ENCODE peak calls at places on chromosomes 7 and 10, in eight cellular contexts. One of them, this sample, is unnamed.
A peak's percentile ranks its signal among the peaks of the same experiment; 100 is the strongest.

GRCh38 chr7:139687980-139688632 is 89.7 kb downstream of the HIPK2 start:
- DNase-seq in neural progenitor cell: no peak
- DNase-seq in H1: no peak
- DNase-seq in left ventricle myocardium inferior: no peak
- DNase-seq in lower lobe of right lung: no peak
- DNase-seq in transverse colon: no peak
- DNase-seq in fibroblast of lung: peak; percentile 64
- DNase-seq in HCT116: peak; percentile 26
- DNase-seq in this sample: no peak

GRCh38 chr10:126533644-126534043 is 136.8 kb downstream of the C10orf90 start:
- DNase-seq in neural progenitor cell: no peak
- DNase-seq in lower lobe of right lung: no peak
- DNase-seq in fibroblast of lung: no peak
- DNase-seq in left ventricle myocardium inferior: no peak
- DNase-seq in HCT116: no peak
- DNase-seq in H1: no peak
- DNase-seq in transverse colon: no peak
- DNase-seq in this sample: no peak

GRCh38 chr10:129078746-129079480 is 388.1 kb upstream of the MGMT start:
- DNase-seq in HCT116: no peak
- DNase-seq in fibroblast of lung: no peak
- DNase-seq in neural progenitor cell: no peak
- DNase-seq in lower lobe of right lung: no peak
- DNase-seq in transverse colon: no peak
- DNase-seq in left ventricle myocardium inferior: no peak
- DNase-seq in H1: no peak
- DNase-seq in this sample: no peak

GRCh38 chr10:119263966-119264621 is 56.7 kb downstream of the GRK5 start:
- DNase-seq in transverse colon: no peak
- DNase-seq in HCT116: no peak
- DNase-seq in lower lobe of right lung: no peak
- DNase-seq in left ventricle myocardium inferior: no peak
- DNase-seq in fibroblast of lung: no peak
- DNase-seq in H1: no peak
- DNase-seq in neural progenitor cell: no peak
- DNase-seq in this sample: no peak

GRCh38 chr10:98272245-98272644 is 4.3 kb upstream of the LOXL4 start:
- DNase-seq in neural progenitor cell: no peak
- DNase-seq in fibroblast of lung: no peak
- DNase-seq in left ventricle myocardium inferior: no peak
- DNase-seq in H1: no peak
- DNase-seq in lower lobe of right lung: no peak
- DNase-seq in transverse colon: no peak
- DNase-seq in HCT116: no peak
- DNase-seq in this sample: no peak

GRCh38 chr10:88881922-88882645 is 2.0 kb downstream of the STAMBPL1 start:
- DNase-seq in transverse colon: no peak
- DNase-seq in lower lobe of right lung: no peak
- DNase-seq in left ventricle myocardium inferior: no peak
- DNase-seq in HCT116: no peak
- DNase-seq in H1: no peak
- DNase-seq in neural progenitor cell: no peak
- DNase-seq in fibroblast of lung: no peak
- DNase-seq in this sample: no peak

GRCh38 chr10:124025638-124026336 is 67.6 kb downstream of the CHST15 start:
- DNase-seq in left ventricle myocardium inferior: no peak
- DNase-seq in H1: no peak
- DNase-seq in fibroblast of lung: peak; percentile 23
- DNase-seq in lower lobe of right lung: no peak
- DNase-seq in neural progenitor cell: peak; percentile 62
- DNase-seq in HCT116: peak; percentile 15
- DNase-seq in transverse colon: no peak
- DNase-seq in this sample: no peak

GRCh38 chr10:130747359-130747758 is 564.2 kb downstream of the TCERG1L start:
- DNase-seq in H1: no peak
- DNase-seq in HCT116: no peak
- DNase-seq in fibroblast of lung: no peak
- DNase-seq in left ventricle myocardium inferior: no peak
- DNase-seq in transverse colon: no peak
- DNase-seq in neural progenitor cell: no peak
- DNase-seq in lower lobe of right lung: no peak
- DNase-seq in this sample: no peak

GRCh38 chr7:17297243-17297642 is 1.2 kb upstream of the AHR start:
- DNase-seq in H1: no peak
- DNase-seq in lower lobe of right lung: no peak
- DNase-seq in neural progenitor cell: no peak
- DNase-seq in left ventricle myocardium inferior: no peak
- DNase-seq in transverse colon: no peak
- DNase-seq in fibroblast of lung: no peak
- DNase-seq in HCT116: no peak
- DNase-seq in this sample: no peak

GRCh38 chr10:114520453-114520852 is 116.2 kb upstream of the AFAP1L2 start:
- DNase-seq in left ventricle myocardium inferior: no peak
- DNase-seq in HCT116: peak; percentile 73
- DNase-seq in neural progenitor cell: no peak
- DNase-seq in lower lobe of right lung: no peak
- DNase-seq in transverse colon: no peak
- DNase-seq in fibroblast of lung: peak; percentile 86
- DNase-seq in H1: no peak
- DNase-seq in this sample: no peak

GRCh38 chr10:11533328-11533781 is 78.1 kb downstream of the USP6NL start:
- DNase-seq in lower lobe of right lung: no peak
- DNase-seq in HCT116: no peak
- DNase-seq in transverse colon: no peak
- DNase-seq in neural progenitor cell: peak; percentile 34
- DNase-seq in left ventricle myocardium inferior: no peak
- DNase-seq in fibroblast of lung: peak; percentile 16
- DNase-seq in H1: no peak
- DNase-seq in this sample: no peak

GRCh38 chr7:21125297-21125696 is 302.6 kb upstream of the SP4 start:
- DNase-seq in left ventricle myocardium inferior: no peak
- DNase-seq in lower lobe of right lung: no peak
- DNase-seq in neural progenitor cell: no peak
- DNase-seq in HCT116: no peak
- DNase-seq in fibroblast of lung: no peak
- DNase-seq in transverse colon: no peak
- DNase-seq in H1: peak; percentile 25
- DNase-seq in this sample: no peak

GRCh38 chr10:78341953-78342614 is 308.4 kb downstream of the RPS24 start:
- DNase-seq in HCT116: no peak
- DNase-seq in transverse colon: no peak
- DNase-seq in fibroblast of lung: no peak
- DNase-seq in left ventricle myocardium inferior: no peak
- DNase-seq in neural progenitor cell: no peak
- DNase-seq in lower lobe of right lung: no peak
- DNase-seq in H1: no peak
- DNase-seq in this sample: peak; percentile 3

GRCh38 chr10:128066954-128067382 is 59.3 kb downstream of the MKI67 start:
- DNase-seq in transverse colon: peak; percentile 3
- DNase-seq in left ventricle myocardium inferior: no peak
- DNase-seq in lower lobe of right lung: no peak
- DNase-seq in neural progenitor cell: no peak
- DNase-seq in fibroblast of lung: no peak
- DNase-seq in H1: no peak
- DNase-seq in HCT116: no peak
- DNase-seq in this sample: no peak

DNA sequence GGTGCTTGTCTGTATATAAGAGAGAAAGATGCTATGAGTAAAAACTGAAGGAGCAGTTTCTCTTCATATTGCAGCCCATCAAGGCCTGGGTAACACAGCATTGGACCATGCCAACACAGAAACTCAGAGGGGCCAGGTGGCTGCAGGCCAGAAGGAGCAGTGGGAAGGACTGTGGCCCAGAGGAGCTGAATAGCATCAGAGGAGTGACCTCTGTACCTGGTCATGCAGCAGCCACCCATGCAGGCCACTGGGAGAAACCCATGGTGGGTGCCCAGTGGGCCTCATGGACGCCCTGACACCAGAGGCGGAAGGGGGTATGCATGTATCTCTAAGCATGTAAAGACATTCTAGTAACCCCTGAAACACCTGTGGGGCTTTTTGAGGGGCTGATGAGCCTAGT is 75.9 kb upstream of the YAE1 start:
- DNase-seq in HCT116: no peak
- DNase-seq in left ventricle myocardium inferior: no peak
- DNase-seq in H1: no peak
- DNase-seq in lower lobe of right lung: no peak
- DNase-seq in neural progenitor cell: no peak
- DNase-seq in fibroblast of lung: no peak
- DNase-seq in transverse colon: no peak
- DNase-seq in this sample: no peak
- H3K27me3 ChIP-seq in HCT116: peaks cover 4% of the 10 kb centered on the region
- H3K27me3 ChIP-seq in left ventricle myocardium inferior: peaks cover 43% of the 10 kb centered on the region
- H3K27me3 ChIP-seq in H1: no peaks in the 10 kb centered on the region
- H3K27me3 ChIP-seq in lower lobe of right lung: no peaks in the 10 kb centered on the region
- H3K27me3 ChIP-seq in neural progenitor cell: no peaks in the 10 kb centered on the region
- H3K27me3 ChIP-seq in fibroblast of lung: no peaks in the 10 kb centered on the region
- H3K27me3 ChIP-seq in transverse colon: no peaks in the 10 kb centered on the region
- H3K27me3 ChIP-seq in this sample: no peaks in the 10 kb centered on the region

GRCh38 chr10:21726601-21727295 is 192.7 kb downstream of the MLLT10 start:
- DNase-seq in H1: no peak
- DNase-seq in HCT116: no peak
- DNase-seq in lower lobe of right lung: no peak
- DNase-seq in transverse colon: no peak
- DNase-seq in fibroblast of lung: peak; percentile 35
- DNase-seq in left ventricle myocardium inferior: no peak
- DNase-seq in neural progenitor cell: peak; percentile 37
- DNase-seq in this sample: no peak

GRCh38 chr10:21732067-21732772 is 198.2 kb downstream of the MLLT10 start:
- DNase-seq in H1: peak; percentile 77
- DNase-seq in left ventricle myocardium inferior: peak; percentile 62
- DNase-seq in HCT116: peak; percentile 44
- DNase-seq in neural progenitor cell: peak; percentile 92
- DNase-seq in fibroblast of lung: peak; percentile 69
- DNase-seq in transverse colon: peak; percentile 26
- DNase-seq in lower lobe of right lung: no peak
- DNase-seq in this sample: peak; percentile 40

GRCh38 chr10:21724020-21724589 is 190.1 kb downstream of the MLLT10 start:
- DNase-seq in HCT116: no peak
- DNase-seq in neural progenitor cell: no peak
- DNase-seq in left ventricle myocardium inferior: no peak
- DNase-seq in H1: no peak
- DNase-seq in transverse colon: no peak
- DNase-seq in lower lobe of right lung: no peak
- DNase-seq in fibroblast of lung: peak; percentile 25
- DNase-seq in this sample: no peak

GRCh38 chr10:21724695-21725371 is 190.8 kb downstream of the MLLT10 start:
- DNase-seq in neural progenitor cell: peak; percentile 60
- DNase-seq in lower lobe of right lung: peak; percentile 78
- DNase-seq in transverse colon: peak; percentile 89
- DNase-seq in fibroblast of lung: peak; percentile 99
- DNase-seq in H1: no peak
- DNase-seq in HCT116: peak; percentile 93
- DNase-seq in left ventricle myocardium inferior: peak; percentile 83
- DNase-seq in this sample: peak; percentile 83

DNA sequence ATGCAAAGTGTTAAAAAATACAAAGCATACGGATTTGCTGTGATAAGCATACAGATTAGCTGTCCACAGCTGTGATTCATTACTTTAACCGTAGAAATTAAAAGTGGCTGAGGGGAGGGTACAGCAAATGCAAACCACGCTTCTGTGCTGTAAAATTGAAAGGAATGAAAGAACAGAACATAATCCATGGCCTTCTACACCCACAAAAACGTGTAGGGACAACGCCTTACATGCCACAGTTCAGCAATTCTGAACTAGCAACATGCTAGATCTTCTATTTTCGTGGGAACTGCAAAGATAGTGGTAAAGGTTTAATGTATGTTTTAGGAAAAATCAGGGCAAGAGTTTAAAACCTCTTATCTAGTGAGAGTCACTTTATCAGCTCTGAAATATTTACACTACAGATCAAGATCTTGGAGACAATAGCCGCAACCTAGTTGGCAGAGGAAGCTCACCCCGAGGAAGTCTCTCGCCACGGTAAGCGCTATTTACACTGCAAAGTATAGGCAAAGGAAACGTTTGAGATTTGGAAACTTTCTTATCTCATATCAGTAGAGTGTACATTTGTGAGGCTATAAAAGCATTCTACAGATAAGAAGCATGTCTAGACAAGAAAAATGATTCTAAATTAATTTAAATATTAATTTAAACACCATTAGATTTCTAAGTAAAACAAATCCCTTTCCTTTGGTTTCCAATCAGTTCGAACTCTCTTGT is 193.6 kb downstream of the MLLT10 start:
- DNase-seq in transverse colon: peak; percentile 49
- DNase-seq in HCT116: no peak
- DNase-seq in fibroblast of lung: peak; percentile 54
- DNase-seq in lower lobe of right lung: no peak
- DNase-seq in H1: no peak
- DNase-seq in neural progenitor cell: no peak
- DNase-seq in left ventricle myocardium inferior: no peak
- DNase-seq in this sample: no peak
- H3K4me1 ChIP-seq in transverse colon: peaks cover 12% of the 10 kb centered on the region
- H3K4me1 ChIP-seq in HCT116: peaks cover 19% of the 10 kb centered on the region
- H3K4me1 ChIP-seq in fibroblast of lung: peaks cover 12% of the 10 kb centered on the region
- H3K4me1 ChIP-seq in lower lobe of right lung: peaks cover 24% of the 10 kb centered on the region
- H3K4me1 ChIP-seq in H1: peaks cover 7% of the 10 kb centered on the region
- H3K4me1 ChIP-seq in neural progenitor cell: peaks cover 60% of the 10 kb centered on the region
- H3K4me1 ChIP-seq in left ventricle myocardium inferior: peaks cover 23% of the 10 kb centered on the region
- H3K4me1 ChIP-seq in this sample: peaks cover 30% of the 10 kb centered on the region

DNA sequence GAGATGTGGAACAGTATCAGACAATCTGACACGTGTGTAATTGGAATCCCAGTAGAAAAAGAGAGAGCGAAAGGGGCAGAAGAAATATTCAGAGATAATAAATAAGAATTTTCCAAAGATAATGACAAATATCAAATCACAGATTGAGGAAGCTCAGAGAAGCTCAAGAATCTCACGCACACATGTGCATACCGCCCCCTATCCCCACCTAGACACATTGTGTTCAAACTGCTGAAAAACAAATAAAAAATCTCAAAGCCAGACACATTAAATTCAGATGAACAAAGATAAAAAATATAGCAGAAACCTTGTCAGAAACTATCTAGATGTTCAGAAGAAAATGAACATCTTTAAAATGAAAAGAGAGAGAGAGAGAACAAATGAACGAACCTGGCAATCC is 17.2 kb downstream of the SFR1 start:
- DNase-seq in HCT116: no peak
- DNase-seq in transverse colon: no peak
- DNase-seq in fibroblast of lung: no peak
- DNase-seq in left ventricle myocardium inferior: no peak
- DNase-seq in H1: no peak
- DNase-seq in lower lobe of right lung: no peak
- DNase-seq in neural progenitor cell: peak; percentile 13
- DNase-seq in this sample: no peak
- TF ChIP-seq CTCF in HCT116: peak; percentile 52
- TF ChIP-seq CTCF in transverse colon: no peak
- TF ChIP-seq CTCF in fibroblast of lung: peak; percentile 19
- TF ChIP-seq CTCF in left ventricle myocardium inferior: peak; percentile 21
- TF ChIP-seq CTCF in H1: peak; percentile 25
- TF ChIP-seq CTCF in lower lobe of right lung: no peak
- TF ChIP-seq CTCF in neural progenitor cell: peak; percentile 50
- TF ChIP-seq CTCF in this sample: no peak

DNA sequence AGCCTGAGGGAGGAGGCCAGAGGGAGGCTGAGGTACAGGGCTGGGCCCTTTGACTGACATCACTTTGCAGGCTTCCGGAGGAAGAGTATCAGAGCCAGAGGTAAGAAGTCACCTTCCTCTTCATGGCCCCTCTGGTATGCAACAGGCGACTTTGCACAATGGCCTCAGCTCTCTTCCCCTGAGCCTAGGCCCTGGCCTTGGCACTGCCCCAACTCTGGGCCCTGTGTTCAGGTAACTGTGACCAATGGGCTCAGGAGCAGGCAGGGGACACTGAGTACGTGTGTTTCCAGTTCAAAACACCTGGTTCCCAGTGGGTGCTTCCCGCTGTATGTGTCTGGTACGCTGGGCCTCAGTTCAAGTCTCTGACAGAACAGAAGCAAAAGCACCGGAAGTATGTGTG is 12.1 kb upstream of the PAX2 start:
- DNase-seq in HCT116: no peak
- DNase-seq in neural progenitor cell: no peak
- DNase-seq in fibroblast of lung: no peak
- DNase-seq in H1: no peak
- DNase-seq in transverse colon: no peak
- DNase-seq in lower lobe of right lung: no peak
- DNase-seq in left ventricle myocardium inferior: no peak
- DNase-seq in this sample: no peak
- H3K27me3 ChIP-seq in HCT116: no peaks in the 10 kb centered on the region
- H3K27me3 ChIP-seq in neural progenitor cell: peaks cover 100% of the 10 kb centered on the region
- H3K27me3 ChIP-seq in fibroblast of lung: peaks cover 89% of the 10 kb centered on the region
- H3K27me3 ChIP-seq in H1: peaks cover 94% of the 10 kb centered on the region
- H3K27me3 ChIP-seq in transverse colon: peaks cover 100% of the 10 kb centered on the region
- H3K27me3 ChIP-seq in lower lobe of right lung: peaks cover 98% of the 10 kb centered on the region
- H3K27me3 ChIP-seq in left ventricle myocardium inferior: peaks cover 100% of the 10 kb centered on the region
- H3K27me3 ChIP-seq in this sample: peaks cover 30% of the 10 kb centered on the region